ENCODE peak calls at places on chromosome 17, in seven cellular contexts. P is GM23338, N is suprapubic skin, W is prostate gland, U is HepG2, K is esophagus muscularis mucosa, Z is SK-N-SH. H is an unnamed sample.

GRCh38 chr17:13437966-13438779 is 163.6 kb downstream of the HS3ST3A1 start:
- DNase-seq in P (no peak), N (no peak), W (no peak), U (peak; percentile 94), K (peak; percentile 47), Z (no peak), H (no peak)

GRCh38 chr17:38852771-38853291 is 690 bp downstream of the RPL23 start:
- DNase-seq in P (no peak), N (no peak), W (no peak), U (no peak), K (no peak), Z (no peak), H (no peak)

GRCh38 chr17:38890410-38890746 is 20.5 kb downstream of the LASP1 start:
- DNase-seq in P (no peak), N (no peak), W (no peak), U (no peak), K (no peak), Z (no peak), H (peak; percentile 76)

GRCh38 chr17:21239680-21240374 is 13.4 kb downstream of the NATD1 start:
- DNase-seq in P (peak; percentile 72), N (no peak), W (no peak), U (peak; percentile 32), K (no peak), Z (peak; percentile 74), H (no peak)

GRCh38 chr17:48441862-48442261 is 11.8 kb upstream of the SKAP1 start:
- DNase-seq in P (no peak), N (no peak), W (no peak), U (no peak), K (no peak), Z (no peak), H (no peak)

GRCh38 chr17:59498421-59499307 is 66.7 kb upstream of the DHX40 start:
- DNase-seq in P (no peak), N (no peak), W (no peak), U (peak; percentile 33), K (no peak), Z (peak; percentile 23), H (no peak)

GRCh38 chr17:57257911-57258885 is 1.9 kb downstream of the MSI2 start:
- DNase-seq in P (peak; percentile 65), N (no peak), W (no peak), U (peak; percentile 39), K (no peak), Z (no peak), H (no peak)

GRCh38 chr17:39818282-39819000 is 45.7 kb downstream of the IKZF3 start:
- DNase-seq in P (no peak), N (no peak), W (no peak), U (no peak), K (no peak), Z (no peak), H (no peak)

GRCh38 chr17:81345211-81346089 is 49.8 kb upstream of the BAHCC1 start:
- DNase-seq in P (peak; percentile 78), N (peak; percentile 95), W (peak; percentile 77), U (peak; percentile 72), K (peak; percentile 96), Z (peak; percentile 64), H (peak; percentile 93)

GRCh38 chr17:76696763-76697701 is 13.7 kb downstream of the MXRA7 start:
- DNase-seq in P (no peak), N (no peak), W (no peak), U (peak; percentile 66), K (no peak), Z (no peak), H (peak; percentile 88)

GRCh38 chr17:10059684-10060211 is 138.7 kb downstream of the GAS7 start:
- DNase-seq in P (peak; percentile 41), N (peak; percentile 85), W (no peak), U (no peak), K (no peak), Z (no peak), H (no peak)
- TF ChIP-seq POLR2AphosphoS5 in P (no peak), N (peak; percentile 73), W (no peak), U (no peak), K (no peak), Z (no peak), H (no peak)

DNA sequence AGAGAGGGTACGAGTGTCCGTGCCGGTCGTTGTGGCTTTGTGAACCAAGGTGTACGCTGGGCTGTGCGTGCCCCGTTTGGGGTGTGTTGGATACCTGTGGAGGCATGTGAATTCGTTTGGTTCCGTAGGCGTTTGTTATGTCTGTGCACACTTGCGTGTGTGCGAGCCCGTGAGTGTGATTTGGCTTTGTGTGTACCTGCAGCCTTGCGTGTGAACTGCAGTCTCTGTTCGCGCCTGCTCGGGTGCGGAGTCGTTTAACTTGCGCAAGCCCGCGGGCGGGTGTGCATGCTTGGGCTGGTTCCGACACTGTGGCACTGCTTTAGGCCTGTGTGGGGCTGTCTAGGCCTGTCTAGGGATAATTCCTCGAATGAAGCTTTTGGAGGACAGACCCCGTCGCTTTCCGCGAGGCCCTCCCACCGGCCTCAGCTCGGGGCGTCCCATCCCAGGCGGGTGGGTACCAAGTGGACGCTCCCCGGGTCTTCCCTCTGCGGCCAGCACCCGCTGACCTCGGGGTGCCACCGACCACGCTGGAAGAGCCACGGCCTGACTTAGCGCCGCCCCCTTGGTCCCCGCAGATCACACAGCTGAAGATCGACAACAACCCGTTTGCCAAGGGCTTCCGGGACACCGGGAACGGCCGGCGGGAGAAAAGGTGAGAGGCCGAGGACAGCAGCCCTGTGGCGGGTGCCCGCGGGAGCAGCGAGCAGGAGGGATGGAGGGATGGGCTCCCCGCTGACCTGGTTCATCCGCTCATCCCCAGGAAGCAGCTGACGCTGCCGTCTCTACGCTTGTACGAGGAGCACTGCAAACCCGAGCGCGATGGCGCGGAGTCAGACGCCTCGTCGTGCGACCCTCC is 4.4 kb downstream of the TBX2 start:
- DNase-seq in P (peak; percentile 48), N (no peak), W (no peak), U (no peak), K (no peak), Z (no peak), H (peak; percentile 68)
- H3K4me1 ChIP-seq in P (peaks cover 24% of the 10 kb centered on the region), N (peaks cover 53% of the 10 kb centered on the region), W (no peaks in the 10 kb centered on the region), U (peaks cover 34% of the 10 kb centered on the region), K (peaks cover 91% of the 10 kb centered on the region), Z (peaks cover 43% of the 10 kb centered on the region), H (peaks cover 50% of the 10 kb centered on the region)

GRCh38 chr17:44086364-44087311 is 16.1 kb downstream of the G6PC3 start:
- DNase-seq in P (peak; percentile 52), N (no peak), W (no peak), U (peak; percentile 83), K (no peak), Z (peak; percentile 81), H (no peak)
- TF ChIP-seq POLR2AphosphoS5 in P (no peak), N (no peak), W (no peak), U (no peak), K (peak; percentile 30), Z (peak; percentile 50), H (no peak)

DNA sequence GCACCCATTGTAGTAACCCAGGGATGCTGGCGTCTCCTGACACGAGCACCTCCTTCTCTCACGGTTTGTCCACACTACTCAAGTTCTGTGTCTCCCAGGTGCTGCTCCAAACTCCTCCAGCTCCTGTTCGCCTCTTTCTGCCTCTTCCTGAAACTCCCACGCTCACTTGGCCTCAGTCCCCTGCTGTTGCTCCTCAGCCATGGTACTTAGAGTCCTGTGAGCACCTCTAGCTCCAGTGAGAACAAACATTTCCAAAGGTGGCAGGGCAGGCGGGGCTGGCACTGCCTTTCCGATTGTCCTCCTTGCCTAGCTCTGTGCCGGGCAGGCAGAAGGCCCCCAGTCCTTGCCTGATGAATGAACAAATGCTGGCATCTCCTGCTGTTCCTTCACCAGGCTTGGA is 146.1 kb downstream of the SDK2 start:
- DNase-seq in P (no peak), N (no peak), W (no peak), U (no peak), K (no peak), Z (no peak), H (peak; percentile 58)
- H3K4me1 ChIP-seq in P (no peaks in the 10 kb centered on the region), N (peaks cover 2% of the 10 kb centered on the region), W (no peaks in the 10 kb centered on the region), U (no peaks in the 10 kb centered on the region), K (no peaks in the 10 kb centered on the region), Z (peaks cover 36% of the 10 kb centered on the region), H (no peaks in the 10 kb centered on the region)

H was measured in spleen.